ENCODE peak calls at places on chromosomes 3 and 15, in five cellular contexts. F is heart left ventricle, W is endodermal cell, B is psoas muscle, T is spleen. D is an unnamed sample. For H3K4me1, the result is how much of the 10 kb centered on the place peaks cover.

GRCh38 chr15:59294961-59295741 is 77.5 kb downstream of the MYO1E start:
- DNase-seq in W (no peak), B (no peak), T (no peak), F (no peak), D (peak)

GRCh38 chr3:40887012-40887411 is 312.3 kb upstream of the CTNNB1 start:
- DNase-seq in B (no peak), F (no peak), W (no peak), T (no peak), D (no peak)

GRCh38 chr3:146581877-146582508 is 23.2 kb downstream of the PLSCR5 start:
- DNase-seq in W (no peak), T (no peak), F (no peak), B (no peak), D (no peak)

GRCh38 chr3:170572665-170573253 is 13.1 kb downstream of the SLC7A14 start:
- DNase-seq in B (no peak), F (no peak), T (no peak), W (no peak), D (no peak)

GRCh38 chr3:38574411-38575278 is 74.8 kb downstream of the SCN5A start:
- DNase-seq in W (peak), F (no peak), B (no peak), T (peak), D (peak)

GRCh38 chr15:60844431-60845174 is 365.7 kb upstream of the ICE2 start:
- DNase-seq in T (no peak), F (no peak), W (no peak), B (no peak), D (no peak)

GRCh38 chr3:39192490-39193092 is at the start of gene XIRP1:
- DNase-seq in W (peak), T (no peak), F (peak), B (peak), D (no peak)

GRCh38 chr15:71634820-71635219 is 175.5 kb upstream of the NR2E3 start:
- DNase-seq in F (no peak), T (no peak), B (no peak), W (peak), D (no peak)

GRCh38 chr3:130384547-130384946 is 39.1 kb downstream of the COL6A5 start:
- DNase-seq in W (no peak), B (no peak), T (no peak), F (no peak), D (no peak)

GRCh38 chr15:101578443-101578894 is 73.7 kb downstream of the TM2D3 start:
- DNase-seq in B (no peak), W (peak), T (no peak), F (peak), D (no peak)

GRCh38 chr3:57682284-57682683 is 10.6 kb downstream of the DENND6A start:
- DNase-seq in W (no peak), B (no peak), T (no peak), F (no peak), D (no peak)

GRCh38 chr3:57683286-57683685 is 9.6 kb downstream of the DENND6A start:
- DNase-seq in F (no peak), W (no peak), T (no peak), B (no peak), D (no peak)

GRCh38 chr3:57680046-57680445 is 12.8 kb downstream of the DENND6A start:
- DNase-seq in T (no peak), B (no peak), W (no peak), F (no peak), D (no peak)

GRCh38 chr3:57681691-57682090 is 11.2 kb downstream of the DENND6A start:
- DNase-seq in W (no peak), B (no peak), T (no peak), F (no peak), D (no peak)
- H3K4me1 ChIP-seq in W (under half), B (under half), T (half or more), F (under half), D (under half)

GRCh38 chr3:25906132-25906906 is 116.4 kb downstream of the OXSM start:
- DNase-seq in W (no peak), F (no peak), T (no peak), B (no peak), D (no peak)

GRCh38 chr3:25902586-25902985 is 112.7 kb downstream of the OXSM start:
- DNase-seq in B (no peak), W (no peak), F (no peak), T (no peak), D (no peak)

GRCh38 chr3:25901796-25902195 is 111.9 kb downstream of the OXSM start:
- DNase-seq in W (no peak), F (no peak), B (no peak), T (no peak), D (no peak)

GRCh38 chr3:25903371-25903770 is 113.5 kb downstream of the OXSM start:
- DNase-seq in F (no peak), B (no peak), W (no peak), T (no peak), D (no peak)

GRCh38 chr3:25904248-25904647 is 114.4 kb downstream of the OXSM start:
- DNase-seq in B (no peak), W (peak), F (peak), T (no peak), D (no peak)
- TF ChIP-seq CTCF in B (peak), W (peak), F (peak), T (no peak), D (no peak)

DNA sequence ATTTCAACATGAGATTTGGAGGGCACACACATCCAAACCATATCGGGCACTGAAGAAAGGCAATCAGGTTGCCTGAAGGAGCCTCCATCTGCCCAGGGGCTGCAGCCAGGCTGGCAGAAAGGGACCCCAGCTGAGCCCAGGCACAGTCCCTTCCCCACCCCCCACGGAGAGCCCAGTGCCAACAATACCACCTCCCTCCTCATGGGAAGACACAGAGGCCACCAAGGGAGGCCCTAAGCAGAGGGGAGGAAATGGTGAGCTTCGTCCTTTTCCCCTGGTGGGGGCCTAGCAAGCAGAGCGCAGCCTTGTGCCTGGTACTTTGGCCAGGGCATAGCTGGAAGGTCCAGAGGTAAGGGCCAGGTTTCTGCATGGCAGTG is 3.0 kb upstream of the STRA6 start:
- DNase-seq in W (no peak), B (no peak), T (no peak), F (no peak), D (no peak)
- H3K4me1 ChIP-seq in W (under half), B (under half), T (under half), F (under half), D (under half)

GRCh38 chr3:61559108-61559731 is 2.2 kb upstream of the PTPRG start:
- DNase-seq in F (no peak), W (no peak), B (no peak), T (no peak), D (no peak)
- TF ChIP-seq CTCF in F (no peak), W (peak), B (no peak), T (no peak), D (peak)

D was measured in tibial artery.